ENCODE peak calls at places on chromosomes 4 and X, in four cellular contexts. One of them, this sample, is unnamed.
A peak's percentile ranks its signal among the peaks of the same experiment; 100 is the strongest.

GRCh38 chr4:40455340-40455902 is 120.3 kb downstream of the CHRNA9 start:
- DNase-seq in SK-N-SH: no peak
- DNase-seq in GM12878: no peak
- DNase-seq in H1: no peak
- DNase-seq in this sample: no peak

GRCh38 chrX:21374163-21374993 is at the start of gene CNKSR2:
- DNase-seq in SK-N-SH: peak; percentile 87
- DNase-seq in GM12878: no peak
- DNase-seq in H1: peak; percentile 82
- DNase-seq in this sample: no peak

GRCh38 chr4:162681212-162681611 is 485.5 kb downstream of the NAF1 start:
- DNase-seq in SK-N-SH: no peak
- DNase-seq in GM12878: no peak
- DNase-seq in H1: no peak
- DNase-seq in this sample: no peak

GRCh38 chrX:42290608-42291007 is 367.3 kb upstream of the CASK start:
- DNase-seq in SK-N-SH: no peak
- DNase-seq in GM12878: no peak
- DNase-seq in H1: no peak
- DNase-seq in this sample: no peak

GRCh38 chrX:19303216-19303880 is 40.4 kb upstream of the PDHA1 start:
- DNase-seq in SK-N-SH: no peak
- DNase-seq in GM12878: no peak
- DNase-seq in H1: no peak
- DNase-seq in this sample: no peak

GRCh38 chrX:7062912-7063311 is 84.6 kb upstream of the STS start:
- DNase-seq in SK-N-SH: no peak
- DNase-seq in GM12878: no peak
- DNase-seq in H1: no peak
- DNase-seq in this sample: no peak

GRCh38 chr4:139919513-139919912 is 234.5 kb downstream of the MAML3 start:
- DNase-seq in SK-N-SH: no peak
- DNase-seq in GM12878: no peak
- DNase-seq in H1: no peak
- DNase-seq in this sample: no peak

GRCh38 chr4:143728171-143728570 is 27.7 kb upstream of the FREM3 start:
- DNase-seq in SK-N-SH: no peak
- DNase-seq in GM12878: no peak
- DNase-seq in H1: no peak
- DNase-seq in this sample: no peak

GRCh38 chrX:103431316-103431715 is 55.0 kb downstream of the BEX3 start:
- DNase-seq in SK-N-SH: no peak
- DNase-seq in GM12878: no peak
- DNase-seq in H1: no peak
- DNase-seq in this sample: no peak

GRCh38 chr4:4417886-4418285 is 31.0 kb downstream of the NSG1 start:
- DNase-seq in SK-N-SH: no peak
- DNase-seq in GM12878: no peak
- DNase-seq in H1: no peak
- DNase-seq in this sample: no peak

DNA sequence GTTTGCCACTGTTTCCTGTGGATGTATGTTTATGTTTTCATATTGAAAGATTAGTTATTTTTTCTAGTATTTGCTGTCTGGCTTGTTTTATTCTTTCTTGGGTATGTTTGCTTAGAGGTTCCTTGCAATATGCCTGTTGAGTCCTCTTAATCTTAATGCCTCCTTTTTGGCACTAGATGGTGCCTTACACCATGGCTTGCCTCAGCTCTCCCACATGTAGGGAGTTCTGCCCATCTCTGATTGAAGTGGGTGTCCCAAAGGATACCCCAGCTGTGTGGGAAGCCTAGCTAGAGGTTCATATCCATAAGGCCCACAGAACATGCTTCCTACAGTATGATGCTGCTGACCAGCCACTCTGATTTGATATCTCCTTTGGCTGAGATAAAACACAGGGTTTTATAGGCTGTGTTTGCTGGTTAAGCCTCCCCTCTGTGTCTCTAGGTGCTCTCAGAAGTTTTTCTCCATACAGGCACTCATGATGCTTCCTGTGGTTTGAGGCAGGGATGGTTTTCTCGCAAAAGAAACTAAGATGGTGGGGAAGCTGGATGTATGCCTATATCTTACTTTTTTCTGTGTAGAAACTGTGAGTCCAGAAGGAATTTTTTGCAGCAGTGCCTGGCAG is 162.4 kb downstream of the ASB9 start:
- DNase-seq in SK-N-SH: no peak
- DNase-seq in GM12878: no peak
- DNase-seq in H1: no peak
- DNase-seq in this sample: no peak
- TF ChIP-seq USF2 in SK-N-SH: no peak
- TF ChIP-seq USF2 in GM12878: no peak
- TF ChIP-seq USF2 in H1: no peak
- TF ChIP-seq USF2 in this sample: no peak

DNA sequence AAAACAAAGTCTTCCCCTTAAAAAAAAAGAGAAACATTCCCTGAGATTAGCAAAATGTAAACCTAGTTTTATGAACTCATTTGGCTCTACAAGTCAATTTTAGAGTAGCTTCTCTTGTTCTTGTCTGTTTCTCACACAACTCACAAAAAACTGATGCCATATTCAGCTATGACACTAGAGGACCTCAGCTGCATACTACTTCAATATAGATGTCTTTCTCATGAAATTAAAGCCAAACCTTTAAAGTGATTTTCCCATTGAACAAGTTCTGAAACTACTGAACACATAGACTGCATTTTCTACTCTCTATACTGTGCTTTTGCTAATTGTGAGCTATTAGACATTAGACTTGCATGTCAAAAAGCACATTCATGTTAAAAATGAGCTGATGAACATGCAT is 49.8 kb downstream of the TBCK start:
- DNase-seq in SK-N-SH: peak; percentile 13
- DNase-seq in GM12878: peak; percentile 7
- DNase-seq in H1: no peak
- DNase-seq in this sample: peak; percentile 44
- TF ChIP-seq NRF1 in SK-N-SH: no peak
- TF ChIP-seq NRF1 in GM12878: no peak
- TF ChIP-seq NRF1 in H1: no peak
- TF ChIP-seq NRF1 in this sample: no peak

DNA sequence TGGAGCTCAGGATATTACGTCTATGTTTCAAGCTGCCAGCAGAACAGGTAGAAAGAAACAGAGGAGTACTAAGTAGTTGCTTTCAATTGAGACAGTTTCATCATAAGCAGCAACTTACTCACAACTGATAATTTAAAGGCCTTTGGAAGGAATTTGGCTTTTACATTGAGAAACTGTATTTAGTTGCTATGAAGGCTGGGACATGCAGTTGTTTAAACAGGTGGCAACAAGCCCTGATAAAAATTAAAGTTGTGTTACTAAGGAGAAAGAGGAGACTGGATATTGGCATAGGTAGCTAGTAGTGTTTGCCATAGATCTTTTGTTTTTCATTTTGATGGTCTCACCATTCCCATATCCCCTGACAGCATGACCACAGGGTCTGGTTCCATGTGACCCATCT is 18.4 kb downstream of the MID1IP1 start:
- DNase-seq in SK-N-SH: no peak
- DNase-seq in GM12878: no peak
- DNase-seq in H1: no peak
- DNase-seq in this sample: no peak
- TF ChIP-seq USF2 in SK-N-SH: no peak
- TF ChIP-seq USF2 in GM12878: no peak
- TF ChIP-seq USF2 in H1: no peak
- TF ChIP-seq USF2 in this sample: no peak

DNA sequence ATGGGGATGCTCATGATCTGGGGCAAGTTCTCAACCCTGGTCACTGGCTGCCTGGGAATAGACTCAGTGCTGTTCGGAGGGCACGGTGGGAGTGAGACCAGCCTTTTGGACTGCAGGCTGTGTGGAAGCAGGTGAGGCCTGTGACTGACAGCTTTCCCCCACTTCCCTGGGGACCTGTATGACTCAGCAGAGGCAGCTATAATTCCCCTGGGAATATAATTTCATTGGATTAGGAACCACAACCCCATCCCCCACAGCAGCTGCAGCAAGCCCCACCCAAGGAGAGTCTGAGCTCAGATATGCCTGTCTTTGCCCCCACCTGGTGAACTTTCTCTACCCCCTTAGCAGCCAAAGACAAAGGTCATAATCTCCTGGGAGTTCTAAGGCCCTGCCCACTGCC is 408.6 kb downstream of the PPP3CA start:
- DNase-seq in SK-N-SH: no peak
- DNase-seq in GM12878: no peak
- DNase-seq in H1: no peak
- DNase-seq in this sample: no peak
- TF ChIP-seq NRF1 in SK-N-SH: no peak
- TF ChIP-seq NRF1 in GM12878: no peak
- TF ChIP-seq NRF1 in H1: no peak
- TF ChIP-seq NRF1 in this sample: no peak

DNA sequence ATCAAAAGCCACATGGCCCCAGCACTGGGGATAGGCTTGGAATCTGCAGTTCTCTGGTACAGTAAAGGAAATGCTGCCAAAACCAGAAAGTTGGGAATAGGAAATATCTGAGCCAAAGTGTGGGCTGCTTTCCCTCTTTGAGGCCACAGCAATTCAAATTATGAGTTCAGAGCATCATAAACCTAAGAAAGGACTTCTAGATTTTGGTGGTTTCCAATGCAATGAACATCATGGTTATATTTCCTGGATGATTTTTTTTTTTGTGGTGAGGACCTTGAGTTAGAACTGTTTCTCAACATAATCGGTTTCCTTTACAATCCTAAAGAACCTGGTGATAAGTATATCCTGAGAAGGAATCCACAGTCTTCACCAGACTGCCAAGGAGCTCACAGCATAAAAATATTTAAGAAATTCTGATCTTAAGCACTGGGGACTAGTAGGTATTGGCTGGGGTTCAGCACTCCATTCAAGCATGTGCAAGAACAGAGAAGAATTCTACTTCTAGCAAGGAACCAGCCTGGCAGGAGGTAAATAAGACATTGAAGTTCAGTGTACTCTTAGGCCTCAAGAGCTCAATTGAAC is 29.8 kb upstream of the ARHGAP24 start:
- DNase-seq in SK-N-SH: no peak
- DNase-seq in GM12878: no peak
- DNase-seq in H1: no peak
- DNase-seq in this sample: no peak
- TF ChIP-seq USF2 in SK-N-SH: no peak
- TF ChIP-seq USF2 in GM12878: no peak
- TF ChIP-seq USF2 in H1: no peak
- TF ChIP-seq USF2 in this sample: no peak

DNA sequence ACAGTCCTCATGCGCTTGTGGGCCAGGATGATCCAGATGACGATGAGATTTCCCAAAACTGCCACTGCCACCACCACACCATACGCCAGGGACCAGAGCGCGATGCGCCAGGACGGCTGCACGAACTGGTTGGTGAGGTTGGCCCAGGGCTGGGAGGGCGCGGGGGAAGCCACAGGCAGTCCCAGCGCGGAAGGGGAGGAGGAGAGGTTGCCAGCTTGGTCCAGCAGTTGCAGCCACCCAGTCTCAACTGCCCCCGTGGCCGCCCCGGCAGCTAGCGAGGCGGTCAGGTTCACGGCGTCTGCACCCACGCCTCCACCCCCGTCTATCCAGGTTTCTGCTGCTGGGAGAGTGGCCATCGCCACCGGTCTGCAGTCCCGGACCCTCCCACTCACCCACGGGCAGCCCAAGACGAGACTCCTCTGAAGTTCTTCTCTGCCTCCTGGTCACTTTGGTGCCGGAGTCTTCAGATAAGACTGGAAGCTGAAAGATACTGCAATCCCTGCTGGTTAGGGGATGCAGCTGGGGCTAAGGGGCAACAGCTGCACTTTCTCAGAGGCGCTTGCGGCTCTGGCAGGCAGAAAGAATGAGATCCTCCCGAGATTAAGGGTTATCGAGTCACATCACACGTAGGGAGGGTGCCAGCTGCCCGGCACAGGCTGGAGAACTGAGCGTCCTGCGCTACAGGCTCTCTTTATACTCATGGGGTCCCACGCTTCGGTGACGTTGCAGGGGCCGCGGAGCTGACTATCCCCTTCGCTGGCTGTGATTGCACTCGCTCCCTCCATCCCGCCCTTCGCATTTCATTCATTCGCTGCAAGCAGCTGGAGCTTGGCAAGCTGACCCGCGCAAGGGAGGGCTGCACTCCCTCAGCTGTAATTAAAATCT is at the start of gene TACR3:
- DNase-seq in SK-N-SH: peak; percentile 20
- DNase-seq in GM12878: no peak
- DNase-seq in H1: peak; percentile 77
- DNase-seq in this sample: no peak
- TF ChIP-seq NRF1 in SK-N-SH: no peak
- TF ChIP-seq NRF1 in GM12878: no peak
- TF ChIP-seq NRF1 in H1: no peak
- TF ChIP-seq NRF1 in this sample: no peak

GRCh38 chrX:17374619-17375360 is at the start of gene NHS:
- DNase-seq in SK-N-SH: peak; percentile 88
- DNase-seq in GM12878: no peak
- DNase-seq in H1: peak; percentile 70
- DNase-seq in this sample: peak; percentile 28
- TF ChIP-seq USF2 in SK-N-SH: no peak
- TF ChIP-seq USF2 in GM12878: no peak
- TF ChIP-seq USF2 in H1: no peak
- TF ChIP-seq USF2 in this sample: no peak

DNA sequence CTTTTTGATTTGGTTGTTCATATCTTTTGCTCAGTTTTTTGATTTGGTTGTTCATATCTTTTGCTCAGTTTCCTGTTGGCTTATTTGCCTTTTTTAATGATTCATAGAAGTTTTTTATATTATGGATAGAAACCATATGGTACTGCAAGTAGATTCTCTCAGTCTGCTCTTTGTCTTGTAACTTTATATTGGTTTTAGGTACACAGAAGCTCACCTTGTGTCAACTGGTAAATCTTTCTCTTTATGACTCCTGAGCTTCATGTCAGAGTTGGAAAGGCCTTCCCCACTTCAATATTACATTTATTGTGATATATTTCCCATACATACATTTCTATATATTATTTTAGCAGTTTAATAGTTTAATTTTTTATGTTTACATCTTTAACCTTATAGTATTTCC is 8.2 kb upstream of the VGLL1 start:
- DNase-seq in SK-N-SH: no peak
- DNase-seq in GM12878: no peak
- DNase-seq in H1: no peak
- DNase-seq in this sample: no peak
- TF ChIP-seq NRF1 in SK-N-SH: no peak
- TF ChIP-seq NRF1 in GM12878: no peak
- TF ChIP-seq NRF1 in H1: no peak
- TF ChIP-seq NRF1 in this sample: no peak

DNA sequence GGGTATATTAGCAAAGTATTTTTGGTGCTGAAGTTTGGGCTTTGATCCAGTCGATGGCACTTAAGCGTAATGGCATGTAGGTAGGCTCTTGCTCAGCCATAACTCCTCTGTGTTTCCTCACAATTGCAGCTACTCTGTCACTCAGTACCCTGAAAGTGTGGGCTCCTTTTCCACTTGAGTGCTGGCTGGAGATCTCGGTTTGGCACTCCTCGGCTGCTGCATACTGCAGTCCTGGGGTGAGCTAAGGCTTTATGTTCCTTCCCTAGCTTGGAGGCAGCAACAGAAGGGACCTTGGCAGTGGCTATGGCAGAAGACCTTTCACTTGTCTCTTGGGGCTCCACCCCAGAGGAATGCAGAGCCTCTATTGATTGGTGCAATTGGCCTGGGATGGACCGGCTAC is 106.7 kb upstream of the GRXCR1 start:
- DNase-seq in SK-N-SH: no peak
- DNase-seq in GM12878: no peak
- DNase-seq in H1: no peak
- DNase-seq in this sample: no peak
- TF ChIP-seq USF2 in SK-N-SH: no peak
- TF ChIP-seq USF2 in GM12878: no peak
- TF ChIP-seq USF2 in H1: no peak
- TF ChIP-seq USF2 in this sample: no peak

This sample was measured in K562.